ENCODE peak calls at places on chromosome 4, in seven cellular contexts. M is mesendoderm, Z is thoracic aorta, U is fibroblast of lung, Y is left ventricle myocardium inferior, A is cardiac muscle cell, H is A549. L is an unnamed sample.

GRCh38 chr4:110618091-110619000 is 4.5 kb downstream of the PITX2 start:
- DNase-seq in H (no peak), U (no peak), M (peak; percentile 92), Y (no peak), Z (no peak), A (no peak), L (no peak)

GRCh38 chr4:7030856-7031255 is 12.3 kb upstream of the TADA2B start:
- DNase-seq in A (no peak), H (no peak), M (no peak), Y (no peak), U (no peak), Z (no peak), L (no peak)

GRCh38 chr4:84499065-84499982 is at the start of gene NKX6-1:
- DNase-seq in Y (peak; percentile 44), U (peak; percentile 85), H (peak; percentile 78), M (peak; percentile 96), A (peak; percentile 62), Z (no peak), L (peak; percentile 85)

GRCh38 chr4:52658671-52659015 is 458 bp downstream of the USP46 start:
- DNase-seq in H (no peak), M (peak; percentile 41), A (no peak), Z (no peak), U (no peak), Y (no peak), L (no peak)

GRCh38 chr4:152348670-152349069 is 187.2 kb downstream of the FBXW7 start:
- DNase-seq in H (no peak), Z (no peak), M (peak; percentile 60), U (peak; percentile 10), Y (no peak), A (no peak), L (no peak)

GRCh38 chr4:150078996-150079581 is 844 bp downstream of the DCLK2 start:
- DNase-seq in U (peak; percentile 52), A (peak; percentile 29), Z (no peak), H (peak; percentile 69), M (peak; percentile 65), Y (peak; percentile 34), L (peak; percentile 75)

GRCh38 chr4:110216079-110216478 is 17.7 kb upstream of the ELOVL6 start:
- DNase-seq in H (no peak), M (no peak), A (peak; percentile 32), Y (no peak), Z (no peak), U (peak; percentile 23), L (no peak)

GRCh38 chr4:124938836-124939235 is 226.3 kb upstream of the ANKRD50 start:
- DNase-seq in Y (no peak), H (no peak), U (no peak), A (no peak), Z (no peak), M (no peak), L (no peak)

GRCh38 chr4:185219551-185220344 is 10.3 kb downstream of the SNX25 start:
- DNase-seq in H (no peak), U (peak; percentile 84), M (no peak), Y (peak; percentile 40), Z (no peak), A (peak; percentile 83), L (no peak)

GRCh38 chr4:186161138-186161537 is 30.2 kb upstream of the CYP4V2 start:
- DNase-seq in Z (no peak), A (no peak), Y (no peak), H (no peak), U (no peak), M (no peak), L (no peak)

GRCh38 chr4:25925486-25926201 is 11.6 kb downstream of the SMIM20 start:
- DNase-seq in Z (no peak), M (peak; percentile 67), A (peak; percentile 59), H (peak; percentile 27), Y (peak; percentile 33), U (peak; percentile 43), L (no peak)

GRCh38 chr4:8072235-8072968 is 86.2 kb downstream of the ABLIM2 start:
- DNase-seq in U (no peak), A (no peak), H (no peak), Z (no peak), M (no peak), Y (no peak), L (no peak)

GRCh38 chr4:66602622-66603021 is 932.3 kb upstream of the EPHA5 start:
- DNase-seq in U (no peak), A (no peak), H (no peak), M (no peak), Z (no peak), Y (no peak), L (no peak)

GRCh38 chr4:57443308-57444243 is 333.4 kb upstream of the IGFBP7 start:
- DNase-seq in H (no peak), Z (no peak), Y (peak; percentile 55), A (no peak), U (no peak), M (no peak), L (no peak)

GRCh38 chr4:97367878-97368277 is 775.4 kb downstream of the STPG2 start:
- DNase-seq in H (peak; percentile 47), A (peak; percentile 18), M (no peak), U (peak; percentile 92), Z (no peak), Y (no peak), L (no peak)

GRCh38 chr4:76420901-76421581 is at the start of gene CCDC158:
- DNase-seq in H (no peak), U (peak; percentile 36), Z (no peak), M (no peak), A (peak; percentile 49), Y (peak; percentile 19), L (no peak)

GRCh38 chr4:77931452-77932135 is 69.0 kb downstream of the MRPL1 start:
- DNase-seq in Y (no peak), A (peak; percentile 74), U (peak; percentile 91), H (no peak), Z (no peak), M (no peak), L (no peak)

GRCh38 chr4:152014280-152014679 is 253.5 kb upstream of the GATB start:
- DNase-seq in H (no peak), M (no peak), U (no peak), Y (no peak), Z (no peak), A (no peak), L (no peak)

GRCh38 chr4:36990108-36990872 is 254.3 kb upstream of the NWD2 start:
- DNase-seq in U (no peak), A (no peak), Y (no peak), H (no peak), M (no peak), Z (no peak), L (no peak)

GRCh38 chr4:48944659-48945290 is 38.2 kb upstream of the OCIAD2 start:
- DNase-seq in A (no peak), U (no peak), Z (no peak), Y (no peak), M (peak; percentile 61), H (peak; percentile 30), L (no peak)

GRCh38 chr4:67198757-67199156 is 346.5 kb downstream of the CENPC start:
- DNase-seq in A (peak; percentile 73), U (peak; percentile 61), M (peak; percentile 64), Z (no peak), H (peak; percentile 48), Y (no peak), L (no peak)

GRCh38 chr4:34972189-34972588 is 1272.1 kb downstream of the ARAP2 start:
- DNase-seq in A (no peak), H (no peak), Z (no peak), U (no peak), Y (no peak), M (no peak), L (no peak)

GRCh38 chr4:140020457-140021361 is 133.3 kb downstream of the MAML3 start:
- DNase-seq in Y (no peak), H (peak; percentile 86), U (peak; percentile 25), Z (no peak), M (no peak), A (no peak), L (no peak)

GRCh38 chr4:2103843-2104547 is 44.9 kb downstream of the NAT8L start:
- DNase-seq in Z (no peak), Y (no peak), M (no peak), H (no peak), U (no peak), A (no peak), L (no peak)

DNA sequence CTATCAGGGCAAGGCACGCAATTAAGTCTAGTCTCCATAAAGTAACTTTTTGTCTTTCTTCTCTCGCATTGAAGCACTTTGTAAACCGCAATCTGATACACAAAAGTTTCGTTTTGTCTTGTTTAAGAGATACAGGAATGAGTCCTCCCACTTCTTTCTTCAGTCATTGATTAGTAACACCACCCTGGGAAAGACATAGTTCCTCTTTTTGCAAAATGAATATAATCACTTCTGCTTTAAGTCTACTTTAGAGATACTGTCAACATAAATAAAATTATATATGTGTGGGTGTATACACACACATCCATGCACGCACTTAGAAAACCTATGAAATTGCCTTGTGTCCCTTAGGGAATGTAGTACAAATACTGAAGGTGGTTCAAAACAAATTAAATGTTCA is 11.7 kb downstream of the COQ2 start:
- DNase-seq in A (no peak), U (no peak), Z (no peak), M (no peak), Y (no peak), H (no peak), L (no peak)
- H3K4me3 ChIP-seq in A (no peak overlapping the region), U (no peak overlapping the region), Z (no peak overlapping the region), M (no peak overlapping the region), Y (no peak overlapping the region), H (no peak overlapping the region), L (no peak overlapping the region)

DNA sequence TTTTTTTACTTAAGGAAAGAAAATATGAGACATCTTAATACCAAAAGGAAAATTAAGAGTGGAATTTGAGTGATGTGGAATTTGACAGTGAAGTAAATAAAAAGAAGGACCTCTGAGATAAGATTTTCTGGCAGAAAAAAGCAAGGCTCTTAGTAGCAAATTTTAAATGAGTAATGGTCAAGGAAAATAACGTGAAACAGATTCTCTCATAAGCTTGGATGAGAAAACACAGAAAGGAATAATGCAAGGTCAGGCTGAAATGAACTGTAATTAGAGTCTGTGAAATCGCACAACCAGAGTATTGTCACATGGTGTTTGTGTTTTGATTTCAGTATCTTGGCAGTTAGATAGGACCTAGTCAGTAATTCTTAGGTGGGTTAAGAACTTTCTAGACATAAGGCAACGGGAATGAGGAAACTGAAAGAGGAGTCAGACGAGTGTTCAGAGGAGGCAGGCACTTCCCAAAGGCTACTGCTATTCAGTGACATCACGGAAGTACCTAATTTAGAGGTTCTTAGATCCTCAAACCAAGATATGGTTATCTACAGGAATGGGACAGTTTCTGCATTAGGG is 34.5 kb downstream of the LIMCH1 start:
- DNase-seq in U (peak; percentile 14), A (no peak), M (peak; percentile 13), Y (no peak), Z (no peak), H (no peak), L (no peak)
- H3K27ac ChIP-seq in U (no peak overlapping the region), A (no peak overlapping the region), M (no peak overlapping the region), Y (peak overlapping the region; percentile 89), Z (no peak overlapping the region), H (peak overlapping the region; percentile 23), L (peak overlapping the region; percentile 72)

GRCh38 chr4:96312049-96312685 is 472.3 kb downstream of the PDHA2 start:
- DNase-seq in Z (no peak), M (no peak), H (no peak), Y (no peak), U (no peak), A (peak; percentile 21), L (no peak)
- H3K4me3 ChIP-seq in Z (peak overlapping the region; percentile 65), M (no peak overlapping the region), H (no peak overlapping the region), Y (peak overlapping the region; percentile 40), U (no peak overlapping the region), A (no peak overlapping the region), L (peak overlapping the region; percentile 30)

GRCh38 chr4:60724623-60725022 is 475.5 kb upstream of the ADGRL3 start:
- DNase-seq in H (no peak), Y (no peak), M (peak; percentile 95), A (peak; percentile 88), U (peak; percentile 94), Z (no peak), L (no peak)
- H3K27ac ChIP-seq in H (no peak overlapping the region), Y (peak overlapping the region; percentile 60), M (peak overlapping the region; percentile 17), A (peak overlapping the region; percentile 60), U (peak overlapping the region; percentile 76), Z (peak overlapping the region; percentile 53), L (peak overlapping the region; percentile 71)